ENCODE peak calls at places on chromosomes 12 and 14, in ten cellular contexts. One of them, this sample, is unnamed.

GRCh38 chr12:14394317-14395058 is 29.0 kb downstream of the ATF7IP start:
- DNase-seq in lower leg skin: peak
- DNase-seq in suprapubic skin: no peak
- DNase-seq in GM23338: peak
- DNase-seq in HCT116: peak
- DNase-seq in kidney epithelial cell: peak
- DNase-seq in GM12864: peak
- DNase-seq in fibroblast of lung: peak
- DNase-seq in brain microvascular endothelial cell: peak
- DNase-seq in choroid plexus epithelial cell: peak
- DNase-seq in this sample: peak

GRCh38 chr14:69701857-69702256 is 65.1 kb upstream of the SRSF5 start:
- DNase-seq in lower leg skin: no peak
- DNase-seq in suprapubic skin: no peak
- DNase-seq in GM23338: no peak
- DNase-seq in HCT116: no peak
- DNase-seq in kidney epithelial cell: no peak
- DNase-seq in GM12864: no peak
- DNase-seq in fibroblast of lung: no peak
- DNase-seq in brain microvascular endothelial cell: no peak
- DNase-seq in choroid plexus epithelial cell: no peak
- DNase-seq in this sample: no peak

GRCh38 chr12:77072833-77073495 is 7.6 kb upstream of the E2F7 start:
- DNase-seq in lower leg skin: no peak
- DNase-seq in suprapubic skin: no peak
- DNase-seq in GM23338: no peak
- DNase-seq in HCT116: no peak
- DNase-seq in kidney epithelial cell: no peak
- DNase-seq in GM12864: no peak
- DNase-seq in fibroblast of lung: peak
- DNase-seq in brain microvascular endothelial cell: no peak
- DNase-seq in choroid plexus epithelial cell: peak
- DNase-seq in this sample: no peak

GRCh38 chr12:24482044-24482443 is 466.9 kb downstream of the BCAT1 start:
- DNase-seq in lower leg skin: no peak
- DNase-seq in suprapubic skin: no peak
- DNase-seq in GM23338: no peak
- DNase-seq in HCT116: no peak
- DNase-seq in kidney epithelial cell: no peak
- DNase-seq in GM12864: no peak
- DNase-seq in fibroblast of lung: no peak
- DNase-seq in brain microvascular endothelial cell: no peak
- DNase-seq in choroid plexus epithelial cell: no peak
- DNase-seq in this sample: no peak

GRCh38 chr12:108461071-108461670 is 53.9 kb upstream of the FICD start:
- DNase-seq in lower leg skin: no peak
- DNase-seq in suprapubic skin: no peak
- DNase-seq in GM23338: no peak
- DNase-seq in HCT116: no peak
- DNase-seq in kidney epithelial cell: no peak
- DNase-seq in GM12864: no peak
- DNase-seq in fibroblast of lung: no peak
- DNase-seq in brain microvascular endothelial cell: no peak
- DNase-seq in choroid plexus epithelial cell: no peak
- DNase-seq in this sample: no peak

GRCh38 chr12:105221588-105222325 is 14.2 kb downstream of the APPL2 start:
- DNase-seq in lower leg skin: no peak
- DNase-seq in suprapubic skin: no peak
- DNase-seq in GM23338: peak
- DNase-seq in HCT116: no peak
- DNase-seq in kidney epithelial cell: no peak
- DNase-seq in GM12864: no peak
- DNase-seq in fibroblast of lung: no peak
- DNase-seq in brain microvascular endothelial cell: no peak
- DNase-seq in choroid plexus epithelial cell: no peak
- DNase-seq in this sample: no peak

GRCh38 chr12:3148366-3149000 is 71.3 kb downstream of the TSPAN9 start:
- DNase-seq in lower leg skin: no peak
- DNase-seq in suprapubic skin: no peak
- DNase-seq in GM23338: no peak
- DNase-seq in HCT116: no peak
- DNase-seq in kidney epithelial cell: no peak
- DNase-seq in GM12864: no peak
- DNase-seq in fibroblast of lung: no peak
- DNase-seq in brain microvascular endothelial cell: no peak
- DNase-seq in choroid plexus epithelial cell: no peak
- DNase-seq in this sample: no peak

GRCh38 chr14:105086833-105087307 is 21.6 kb upstream of the GPR132 start:
- DNase-seq in lower leg skin: no peak
- DNase-seq in suprapubic skin: peak
- DNase-seq in GM23338: peak
- DNase-seq in HCT116: peak
- DNase-seq in kidney epithelial cell: no peak
- DNase-seq in GM12864: no peak
- DNase-seq in fibroblast of lung: peak
- DNase-seq in brain microvascular endothelial cell: peak
- DNase-seq in choroid plexus epithelial cell: peak
- DNase-seq in this sample: no peak

GRCh38 chr14:73785336-73785833 is 66.2 kb upstream of the PTGR2 start:
- DNase-seq in lower leg skin: no peak
- DNase-seq in suprapubic skin: no peak
- DNase-seq in GM23338: peak
- DNase-seq in HCT116: no peak
- DNase-seq in kidney epithelial cell: peak
- DNase-seq in GM12864: no peak
- DNase-seq in fibroblast of lung: peak
- DNase-seq in brain microvascular endothelial cell: peak
- DNase-seq in choroid plexus epithelial cell: peak
- DNase-seq in this sample: peak

GRCh38 chr12:132190012-132190755 is 45.9 kb downstream of the NOC4L start:
- DNase-seq in lower leg skin: no peak
- DNase-seq in suprapubic skin: no peak
- DNase-seq in GM23338: peak
- DNase-seq in HCT116: no peak
- DNase-seq in kidney epithelial cell: no peak
- DNase-seq in GM12864: no peak
- DNase-seq in fibroblast of lung: no peak
- DNase-seq in brain microvascular endothelial cell: no peak
- DNase-seq in choroid plexus epithelial cell: no peak
- DNase-seq in this sample: no peak

GRCh38 chr14:23360496-23360895 is 4.5 kb downstream of the EFS start:
- DNase-seq in lower leg skin: no peak
- DNase-seq in suprapubic skin: no peak
- DNase-seq in GM23338: peak
- DNase-seq in HCT116: no peak
- DNase-seq in kidney epithelial cell: no peak
- DNase-seq in GM12864: no peak
- DNase-seq in fibroblast of lung: no peak
- DNase-seq in brain microvascular endothelial cell: no peak
- DNase-seq in choroid plexus epithelial cell: no peak
- DNase-seq in this sample: no peak

GRCh38 chr12:106342397-106343212 is 14.9 kb upstream of the POLR3B start:
- DNase-seq in lower leg skin: peak
- DNase-seq in suprapubic skin: peak
- DNase-seq in GM23338: no peak
- DNase-seq in HCT116: no peak
- DNase-seq in kidney epithelial cell: no peak
- DNase-seq in GM12864: no peak
- DNase-seq in fibroblast of lung: peak
- DNase-seq in brain microvascular endothelial cell: peak
- DNase-seq in choroid plexus epithelial cell: peak
- DNase-seq in this sample: peak

GRCh38 chr14:38205949-38206665 is 1.6 kb upstream of the SSTR1 start:
- DNase-seq in lower leg skin: no peak
- DNase-seq in suprapubic skin: no peak
- DNase-seq in GM23338: peak
- DNase-seq in HCT116: no peak
- DNase-seq in kidney epithelial cell: no peak
- DNase-seq in GM12864: no peak
- DNase-seq in fibroblast of lung: no peak
- DNase-seq in brain microvascular endothelial cell: no peak
- DNase-seq in choroid plexus epithelial cell: no peak
- DNase-seq in this sample: no peak

GRCh38 chr12:130969223-130969622 is 15.5 kb downstream of the ADGRD1 start:
- DNase-seq in lower leg skin: no peak
- DNase-seq in suprapubic skin: no peak
- DNase-seq in GM23338: no peak
- DNase-seq in HCT116: no peak
- DNase-seq in kidney epithelial cell: no peak
- DNase-seq in GM12864: no peak
- DNase-seq in fibroblast of lung: no peak
- DNase-seq in brain microvascular endothelial cell: no peak
- DNase-seq in choroid plexus epithelial cell: no peak
- DNase-seq in this sample: no peak

GRCh38 chr14:65109357-65109756 is 7.0 kb upstream of the MAX start:
- DNase-seq in lower leg skin: no peak
- DNase-seq in suprapubic skin: no peak
- DNase-seq in GM23338: no peak
- DNase-seq in HCT116: no peak
- DNase-seq in kidney epithelial cell: no peak
- DNase-seq in GM12864: no peak
- DNase-seq in fibroblast of lung: no peak
- DNase-seq in brain microvascular endothelial cell: no peak
- DNase-seq in choroid plexus epithelial cell: no peak
- DNase-seq in this sample: no peak

GRCh38 chr14:65115615-65116014 is 13.3 kb upstream of the MAX start:
- DNase-seq in lower leg skin: no peak
- DNase-seq in suprapubic skin: no peak
- DNase-seq in GM23338: no peak
- DNase-seq in HCT116: no peak
- DNase-seq in kidney epithelial cell: no peak
- DNase-seq in GM12864: no peak
- DNase-seq in fibroblast of lung: no peak
- DNase-seq in brain microvascular endothelial cell: no peak
- DNase-seq in choroid plexus epithelial cell: no peak
- DNase-seq in this sample: no peak

GRCh38 chr14:65106316-65106715 is 4.0 kb upstream of the MAX start:
- DNase-seq in lower leg skin: no peak
- DNase-seq in suprapubic skin: no peak
- DNase-seq in GM23338: no peak
- DNase-seq in HCT116: no peak
- DNase-seq in kidney epithelial cell: no peak
- DNase-seq in GM12864: no peak
- DNase-seq in fibroblast of lung: no peak
- DNase-seq in brain microvascular endothelial cell: no peak
- DNase-seq in choroid plexus epithelial cell: no peak
- DNase-seq in this sample: no peak

GRCh38 chr14:65107200-65107599 is 4.9 kb upstream of the MAX start:
- DNase-seq in lower leg skin: no peak
- DNase-seq in suprapubic skin: no peak
- DNase-seq in GM23338: no peak
- DNase-seq in HCT116: no peak
- DNase-seq in kidney epithelial cell: no peak
- DNase-seq in GM12864: no peak
- DNase-seq in fibroblast of lung: no peak
- DNase-seq in brain microvascular endothelial cell: no peak
- DNase-seq in choroid plexus epithelial cell: no peak
- DNase-seq in this sample: no peak

DNA sequence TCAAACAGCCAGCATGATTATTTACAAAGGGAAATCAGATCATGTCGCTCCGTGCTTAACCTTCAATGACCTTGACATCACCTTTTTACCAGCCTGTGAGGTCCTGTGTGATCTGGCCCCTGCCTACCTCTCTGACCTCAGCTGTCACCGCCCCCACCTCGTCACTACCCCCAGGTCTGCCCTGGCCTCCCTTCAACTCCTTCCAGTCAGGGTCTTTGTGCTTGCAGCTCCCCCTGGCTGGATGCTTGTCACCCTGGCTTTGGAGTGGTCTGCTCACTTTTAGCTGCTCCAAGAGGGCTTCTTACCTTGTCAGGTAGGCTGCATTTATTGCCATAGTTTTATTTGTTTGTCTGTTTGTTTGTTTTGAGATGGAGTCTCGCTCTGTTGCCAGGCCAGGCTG is 8.2 kb upstream of the MAX start:
- DNase-seq in lower leg skin: no peak
- DNase-seq in suprapubic skin: no peak
- DNase-seq in GM23338: peak
- DNase-seq in HCT116: no peak
- DNase-seq in kidney epithelial cell: no peak
- DNase-seq in GM12864: no peak
- DNase-seq in fibroblast of lung: no peak
- DNase-seq in brain microvascular endothelial cell: no peak
- DNase-seq in choroid plexus epithelial cell: no peak
- DNase-seq in this sample: no peak
- H3K4me3 ChIP-seq in lower leg skin: no peak
- H3K4me3 ChIP-seq in suprapubic skin: no peak
- H3K4me3 ChIP-seq in GM23338: no peak
- H3K4me3 ChIP-seq in HCT116: no peak
- H3K4me3 ChIP-seq in kidney epithelial cell: no peak
- H3K4me3 ChIP-seq in GM12864: no peak
- H3K4me3 ChIP-seq in fibroblast of lung: no peak
- H3K4me3 ChIP-seq in brain microvascular endothelial cell: no peak
- H3K4me3 ChIP-seq in choroid plexus epithelial cell: no peak
- H3K4me3 ChIP-seq in this sample: no peak

GRCh38 chr12:51372021-51372420 is 19.2 kb downstream of the GALNT6 start:
- DNase-seq in lower leg skin: no peak
- DNase-seq in suprapubic skin: no peak
- DNase-seq in GM23338: no peak
- DNase-seq in HCT116: no peak
- DNase-seq in kidney epithelial cell: no peak
- DNase-seq in GM12864: no peak
- DNase-seq in fibroblast of lung: no peak
- DNase-seq in brain microvascular endothelial cell: no peak
- DNase-seq in choroid plexus epithelial cell: no peak
- DNase-seq in this sample: peak
- TF ChIP-seq CTCF in lower leg skin: no peak
- TF ChIP-seq CTCF in suprapubic skin: no peak
- TF ChIP-seq CTCF in GM23338: no peak
- TF ChIP-seq CTCF in HCT116: no peak
- TF ChIP-seq CTCF in kidney epithelial cell: no peak
- TF ChIP-seq CTCF in GM12864: no peak
- TF ChIP-seq CTCF in fibroblast of lung: no peak
- TF ChIP-seq CTCF in brain microvascular endothelial cell: no peak
- TF ChIP-seq CTCF in choroid plexus epithelial cell: no peak
- TF ChIP-seq CTCF in this sample: no peak

DNA sequence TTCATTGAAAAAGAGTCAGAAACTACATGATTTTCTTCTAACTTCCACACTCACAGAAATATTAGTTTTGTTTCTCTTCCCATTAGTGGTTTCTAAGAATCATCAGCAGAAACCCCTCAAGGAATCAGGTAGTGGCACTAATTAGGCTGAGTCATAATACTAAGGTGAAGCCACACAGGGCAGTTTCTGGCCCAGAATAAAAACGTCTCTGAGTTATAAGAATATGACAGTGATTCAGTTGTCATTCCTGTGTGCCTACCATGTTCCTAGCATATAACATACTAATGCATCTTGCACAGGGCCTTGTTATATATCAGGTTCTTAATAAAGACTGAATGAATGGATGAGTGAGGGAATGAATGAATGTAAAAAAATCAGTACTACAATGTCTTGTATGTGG is 206.0 kb upstream of the PLEKHG7 start:
- DNase-seq in lower leg skin: no peak
- DNase-seq in suprapubic skin: no peak
- DNase-seq in GM23338: no peak
- DNase-seq in HCT116: no peak
- DNase-seq in kidney epithelial cell: no peak
- DNase-seq in GM12864: peak
- DNase-seq in fibroblast of lung: no peak
- DNase-seq in brain microvascular endothelial cell: no peak
- DNase-seq in choroid plexus epithelial cell: no peak
- DNase-seq in this sample: no peak
- H3K4me3 ChIP-seq in lower leg skin: no peak
- H3K4me3 ChIP-seq in suprapubic skin: no peak
- H3K4me3 ChIP-seq in GM23338: no peak
- H3K4me3 ChIP-seq in HCT116: no peak
- H3K4me3 ChIP-seq in kidney epithelial cell: no peak
- H3K4me3 ChIP-seq in GM12864: no peak
- H3K4me3 ChIP-seq in fibroblast of lung: no peak
- H3K4me3 ChIP-seq in brain microvascular endothelial cell: no peak
- H3K4me3 ChIP-seq in choroid plexus epithelial cell: no peak
- H3K4me3 ChIP-seq in this sample: no peak

GRCh38 chr12:72465940-72466630 is 193.9 kb downstream of the TRHDE start:
- DNase-seq in lower leg skin: no peak
- DNase-seq in suprapubic skin: no peak
- DNase-seq in GM23338: no peak
- DNase-seq in HCT116: no peak
- DNase-seq in kidney epithelial cell: no peak
- DNase-seq in GM12864: no peak
- DNase-seq in fibroblast of lung: no peak
- DNase-seq in brain microvascular endothelial cell: no peak
- DNase-seq in choroid plexus epithelial cell: no peak
- DNase-seq in this sample: no peak
- TF ChIP-seq CTCF in lower leg skin: no peak
- TF ChIP-seq CTCF in suprapubic skin: no peak
- TF ChIP-seq CTCF in GM23338: no peak
- TF ChIP-seq CTCF in HCT116: no peak
- TF ChIP-seq CTCF in kidney epithelial cell: no peak
- TF ChIP-seq CTCF in GM12864: no peak
- TF ChIP-seq CTCF in fibroblast of lung: no peak
- TF ChIP-seq CTCF in brain microvascular endothelial cell: no peak
- TF ChIP-seq CTCF in choroid plexus epithelial cell: no peak
- TF ChIP-seq CTCF in this sample: no peak

This sample was measured in astrocyte of the cerebellum.